ENCODE peak calls at places on chromosomes 3 and 15, in four cellular contexts. One of them, this sample, is unnamed.

GRCh38 chr15:67852433-67852832 is 12.6 kb upstream of the RNU6-1 start:
- DNase-seq in GM23338: no peak
- DNase-seq in WERI-Rb-1: no peak
- DNase-seq in osteocyte: peak
- DNase-seq in this sample: no peak

GRCh38 chr3:180700941-180701340 is 21.7 kb upstream of the CCDC39 start:
- DNase-seq in GM23338: no peak
- DNase-seq in WERI-Rb-1: no peak
- DNase-seq in osteocyte: no peak
- DNase-seq in this sample: no peak

GRCh38 chr3:126714296-126714900 is 10.4 kb downstream of the CHCHD6 start:
- DNase-seq in GM23338: no peak
- DNase-seq in WERI-Rb-1: no peak
- DNase-seq in osteocyte: no peak
- DNase-seq in this sample: no peak

GRCh38 chr3:19103510-19103909 is 44.8 kb upstream of the KCNH8 start:
- DNase-seq in GM23338: no peak
- DNase-seq in WERI-Rb-1: no peak
- DNase-seq in osteocyte: no peak
- DNase-seq in this sample: no peak

GRCh38 chr3:73427018-73427750 is 197.6 kb downstream of the PDZRN3 start:
- DNase-seq in GM23338: no peak
- DNase-seq in WERI-Rb-1: peak
- DNase-seq in osteocyte: no peak
- DNase-seq in this sample: no peak

GRCh38 chr3:13277860-13278531 is 142.1 kb downstream of the NUP210 start:
- DNase-seq in GM23338: no peak
- DNase-seq in WERI-Rb-1: peak
- DNase-seq in osteocyte: no peak
- DNase-seq in this sample: no peak

GRCh38 chr3:10437272-10437994 is 68.0 kb downstream of the ATP2B2 start:
- DNase-seq in GM23338: no peak
- DNase-seq in WERI-Rb-1: no peak
- DNase-seq in osteocyte: no peak
- DNase-seq in this sample: peak

GRCh38 chr15:53910236-53910849 is 67.9 kb upstream of the UNC13C start:
- DNase-seq in GM23338: no peak
- DNase-seq in WERI-Rb-1: no peak
- DNase-seq in osteocyte: no peak
- DNase-seq in this sample: no peak

GRCh38 chr3:132912416-132912753 is 125.8 kb upstream of the TMEM108 start:
- DNase-seq in GM23338: no peak
- DNase-seq in WERI-Rb-1: no peak
- DNase-seq in osteocyte: no peak
- DNase-seq in this sample: no peak

GRCh38 chr15:48861813-48862431 is 16.0 kb upstream of the EID1 start:
- DNase-seq in GM23338: peak
- DNase-seq in WERI-Rb-1: peak
- DNase-seq in osteocyte: no peak
- DNase-seq in this sample: peak

GRCh38 chr3:184711366-184712247 is at the start of gene MAGEF1:
- DNase-seq in GM23338: peak
- DNase-seq in WERI-Rb-1: peak
- DNase-seq in osteocyte: peak
- DNase-seq in this sample: peak

GRCh38 chr3:3699816-3700633 is 99.2 kb upstream of the LRRN1 start:
- DNase-seq in GM23338: no peak
- DNase-seq in WERI-Rb-1: no peak
- DNase-seq in osteocyte: no peak
- DNase-seq in this sample: no peak

GRCh38 chr15:25762015-25762662 is 101.0 kb downstream of the ATP10A start:
- DNase-seq in GM23338: no peak
- DNase-seq in WERI-Rb-1: no peak
- DNase-seq in osteocyte: peak
- DNase-seq in this sample: no peak

GRCh38 chr3:123068227-123069020 is 1.6 kb downstream of the PDIA5 start:
- DNase-seq in GM23338: peak
- DNase-seq in WERI-Rb-1: peak
- DNase-seq in osteocyte: no peak
- DNase-seq in this sample: no peak

GRCh38 chr15:94387854-94388441 is 156.6 kb downstream of the MCTP2 start:
- DNase-seq in GM23338: no peak
- DNase-seq in WERI-Rb-1: no peak
- DNase-seq in osteocyte: no peak
- DNase-seq in this sample: no peak

DNA sequence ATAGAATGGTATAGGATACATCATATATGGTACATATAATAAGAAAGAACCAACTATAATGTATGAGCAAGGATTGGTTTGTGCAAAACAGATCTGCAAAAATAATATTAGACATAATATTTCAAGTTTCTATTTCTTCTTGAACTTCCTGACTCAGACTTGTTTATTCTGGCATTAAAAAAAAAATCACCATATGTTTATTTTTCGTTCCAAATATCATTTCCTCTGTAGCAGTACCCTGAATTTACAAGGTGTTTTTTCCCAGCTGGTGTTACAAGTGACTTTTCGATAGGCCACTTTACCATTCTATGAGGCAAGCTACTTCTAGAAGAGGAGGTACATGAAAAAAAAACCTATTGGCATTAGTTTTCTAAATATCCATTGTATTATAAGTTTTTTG is 785.0 kb downstream of the PDCD6IP start:
- DNase-seq in GM23338: no peak
- DNase-seq in WERI-Rb-1: no peak
- DNase-seq in osteocyte: no peak
- DNase-seq in this sample: no peak
- TF ChIP-seq CTCF in GM23338: no peak
- TF ChIP-seq CTCF in WERI-Rb-1: no peak
- TF ChIP-seq CTCF in osteocyte: no peak
- TF ChIP-seq CTCF in this sample: no peak

DNA sequence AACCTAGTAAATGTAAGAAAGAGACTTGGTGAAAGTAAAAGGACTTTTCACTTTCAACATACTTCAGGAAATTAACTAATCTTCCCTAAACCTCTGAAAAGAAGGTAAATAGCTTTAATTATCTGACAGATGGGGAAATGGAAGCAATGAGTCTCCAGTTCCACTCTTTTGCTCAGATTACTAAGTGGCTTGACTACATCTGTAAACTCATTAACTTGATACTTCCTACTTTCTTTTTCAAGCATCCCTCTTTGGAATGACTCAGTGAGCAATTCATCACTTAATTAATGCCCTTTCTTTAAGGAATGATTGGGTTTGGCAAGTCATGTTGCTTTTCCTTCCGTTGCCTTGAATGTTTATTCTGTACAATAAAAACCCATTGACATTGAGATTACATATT is 234.2 kb downstream of the GRM7 start:
- DNase-seq in GM23338: no peak
- DNase-seq in WERI-Rb-1: no peak
- DNase-seq in osteocyte: no peak
- DNase-seq in this sample: no peak
- TF ChIP-seq CTCF in GM23338: no peak
- TF ChIP-seq CTCF in WERI-Rb-1: no peak
- TF ChIP-seq CTCF in osteocyte: no peak
- TF ChIP-seq CTCF in this sample: no peak

GRCh38 chr3:136250862-136251460 is 821 bp downstream of the PCCB start:
- DNase-seq in GM23338: peak
- DNase-seq in WERI-Rb-1: peak
- DNase-seq in osteocyte: no peak
- DNase-seq in this sample: peak
- TF ChIP-seq CTCF in GM23338: no peak
- TF ChIP-seq CTCF in WERI-Rb-1: peak
- TF ChIP-seq CTCF in osteocyte: no peak
- TF ChIP-seq CTCF in this sample: peak

DNA sequence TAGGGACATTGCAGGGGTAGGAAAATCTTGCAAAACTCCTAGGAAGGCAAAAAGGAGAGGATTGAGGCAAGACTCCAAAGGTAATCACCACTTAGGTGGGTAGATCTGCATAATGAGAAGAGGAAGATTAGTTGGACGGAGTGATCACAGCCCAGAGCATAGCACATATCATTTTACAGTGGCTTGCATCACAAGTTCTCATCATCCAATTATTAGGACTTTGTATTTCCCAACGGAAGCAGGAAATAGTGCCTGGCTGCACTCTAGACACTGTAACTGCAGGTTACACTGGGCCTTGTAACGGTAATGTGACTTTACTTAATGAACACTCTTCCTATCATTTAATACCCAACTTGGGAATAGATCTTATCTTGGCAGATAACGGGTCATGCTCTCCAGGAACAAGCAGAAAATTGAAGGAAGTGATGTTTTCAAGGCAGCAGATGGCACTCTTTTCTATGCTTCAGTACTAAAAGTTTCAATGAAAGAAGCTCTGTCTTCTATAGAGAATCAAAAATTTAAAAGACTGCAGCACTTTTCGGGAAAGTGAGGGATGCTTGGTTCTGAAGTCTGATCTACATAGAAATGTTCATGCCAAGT is 101.9 kb upstream of the KCNMB2 start:
- DNase-seq in GM23338: peak
- DNase-seq in WERI-Rb-1: no peak
- DNase-seq in osteocyte: no peak
- DNase-seq in this sample: no peak
- TF ChIP-seq CTCF in GM23338: peak
- TF ChIP-seq CTCF in WERI-Rb-1: peak
- TF ChIP-seq CTCF in osteocyte: peak
- TF ChIP-seq CTCF in this sample: peak

GRCh38 chr3:71310595-71311319 is 272.8 kb downstream of the FOXP1 start:
- DNase-seq in GM23338: peak
- DNase-seq in WERI-Rb-1: no peak
- DNase-seq in osteocyte: no peak
- DNase-seq in this sample: no peak
- TF ChIP-seq CTCF in GM23338: no peak
- TF ChIP-seq CTCF in WERI-Rb-1: no peak
- TF ChIP-seq CTCF in osteocyte: no peak
- TF ChIP-seq CTCF in this sample: no peak

GRCh38 chr3:2354702-2355101 is 256.0 kb downstream of the CNTN4 start:
- DNase-seq in GM23338: peak
- DNase-seq in WERI-Rb-1: peak
- DNase-seq in osteocyte: no peak
- DNase-seq in this sample: no peak
- TF ChIP-seq CTCF in GM23338: no peak
- TF ChIP-seq CTCF in WERI-Rb-1: no peak
- TF ChIP-seq CTCF in osteocyte: peak
- TF ChIP-seq CTCF in this sample: no peak

GRCh38 chr15:30905821-30906220 is 2.1 kb downstream of the FAN1 start:
- DNase-seq in GM23338: peak
- DNase-seq in WERI-Rb-1: no peak
- DNase-seq in osteocyte: peak
- DNase-seq in this sample: no peak
- TF ChIP-seq CTCF in GM23338: peak
- TF ChIP-seq CTCF in WERI-Rb-1: no peak
- TF ChIP-seq CTCF in osteocyte: no peak
- TF ChIP-seq CTCF in this sample: no peak

GRCh38 chr3:153927107-153927506 is 194.1 kb upstream of the ARHGEF26 start:
- DNase-seq in GM23338: peak
- DNase-seq in WERI-Rb-1: no peak
- DNase-seq in osteocyte: no peak
- DNase-seq in this sample: peak
- TF ChIP-seq CTCF in GM23338: peak
- TF ChIP-seq CTCF in WERI-Rb-1: peak
- TF ChIP-seq CTCF in osteocyte: peak
- TF ChIP-seq CTCF in this sample: peak

GRCh38 chr3:62049033-62049432 is 324.3 kb downstream of the FEZF2 start:
- DNase-seq in GM23338: no peak
- DNase-seq in WERI-Rb-1: no peak
- DNase-seq in osteocyte: no peak
- DNase-seq in this sample: no peak

GRCh38 chr3:62056603-62057002 is 316.7 kb downstream of the FEZF2 start:
- DNase-seq in GM23338: no peak
- DNase-seq in WERI-Rb-1: no peak
- DNase-seq in osteocyte: no peak
- DNase-seq in this sample: no peak

GRCh38 chr3:62052331-62052730 is 321.0 kb downstream of the FEZF2 start:
- DNase-seq in GM23338: no peak
- DNase-seq in WERI-Rb-1: no peak
- DNase-seq in osteocyte: no peak
- DNase-seq in this sample: no peak

GRCh38 chr3:62048577-62048976 is 324.8 kb downstream of the FEZF2 start:
- DNase-seq in GM23338: no peak
- DNase-seq in WERI-Rb-1: no peak
- DNase-seq in osteocyte: no peak
- DNase-seq in this sample: no peak

GRCh38 chr3:62051506-62051905 is 321.8 kb downstream of the FEZF2 start:
- DNase-seq in GM23338: peak
- DNase-seq in WERI-Rb-1: peak
- DNase-seq in osteocyte: no peak
- DNase-seq in this sample: no peak
- TF ChIP-seq CTCF in GM23338: peak
- TF ChIP-seq CTCF in WERI-Rb-1: peak
- TF ChIP-seq CTCF in osteocyte: peak
- TF ChIP-seq CTCF in this sample: no peak